ENCODE peak calls at places on chromosome 7, in five cellular contexts. N is COLO829, S is fibroblast of mammary gland, I is NCI-H2227 treated with DMSO at 0.1 percent for 48 hours, L is colonic mucosa. Q is an unnamed sample.

GRCh38 chr7:157432541-157432956 is 95.7 kb downstream of the DNAJB6 start:
- DNase-seq in L (peak; percentile 69), N (peak; percentile 74), S (peak; percentile 61), I (peak; percentile 89), Q (no peak)

GRCh38 chr7:78970440-78970916 is 483.0 kb downstream of the MAGI2 start:
- DNase-seq in I (no peak), S (no peak), N (no peak), L (no peak), Q (peak; percentile 9)

GRCh38 chr7:19353158-19353557 is 207.9 kb upstream of the FERD3L start:
- DNase-seq in I (no peak), L (no peak), N (no peak), S (peak; percentile 53), Q (no peak)

GRCh38 chr7:117364204-117364755 is 41.4 kb upstream of the WNT2 start:
- DNase-seq in N (no peak), I (no peak), L (no peak), S (no peak), Q (no peak)

GRCh38 chr7:93194368-93194767 is 31.9 kb downstream of the HEPACAM2 start:
- DNase-seq in L (no peak), I (no peak), S (peak; percentile 66), N (peak; percentile 29), Q (no peak)

GRCh38 chr7:149422065-149422913 is 38.6 kb downstream of the ZNF777 start:
- DNase-seq in I (peak; percentile 56), L (peak; percentile 60), N (peak; percentile 60), S (peak; percentile 66), Q (no peak)

GRCh38 chr7:45268013-45268412 is 110.4 kb downstream of the RAMP3 start:
- DNase-seq in N (no peak), S (no peak), I (no peak), L (no peak), Q (no peak)

GRCh38 chr7:35593896-35594295 is 101.0 kb downstream of the HERPUD2 start:
- DNase-seq in S (peak; percentile 11), I (no peak), N (peak; percentile 31), L (peak; percentile 22), Q (no peak)

GRCh38 chr7:128783143-128783799 is 7.7 kb upstream of the OPN1SW start:
- DNase-seq in S (peak; percentile 91), I (no peak), N (no peak), L (peak; percentile 51), Q (peak; percentile 40)

GRCh38 chr7:139876622-139877283 is 47.7 kb downstream of the TBXAS1 start:
- DNase-seq in L (no peak), I (no peak), N (no peak), S (peak; percentile 71), Q (no peak)

GRCh38 chr7:11557627-11558026 is 274.4 kb downstream of the THSD7A start:
- DNase-seq in N (peak; percentile 63), L (peak; percentile 29), S (peak; percentile 40), I (no peak), Q (no peak)

GRCh38 chr7:73703985-73704639 is 15.4 kb downstream of the STX1A start:
- DNase-seq in I (no peak), L (peak; percentile 71), S (peak; percentile 39), N (peak; percentile 67), Q (no peak)

GRCh38 chr7:158740657-158741293 is 36.2 kb upstream of the NCAPG2 start:
- DNase-seq in S (peak; percentile 96), L (no peak), N (no peak), I (no peak), Q (peak; percentile 34)

GRCh38 chr7:135976312-135977019 is 693 bp downstream of the MTPN start:
- DNase-seq in S (no peak), I (no peak), N (peak; percentile 18), L (peak; percentile 56), Q (no peak)

GRCh38 chr7:42511027-42511426 is 274.0 kb upstream of the GLI3 start:
- DNase-seq in N (no peak), S (peak; percentile 23), L (no peak), I (no peak), Q (no peak)

GRCh38 chr7:72345208-72345727 is 66.9 kb downstream of the CALN1 start:
- DNase-seq in S (no peak), L (no peak), I (no peak), N (no peak), Q (no peak)